ENCODE peak calls at places on chromosomes 1 and 21, in eight cellular contexts. H is GM12865; P is endothelial cell; G is fibroblast of villous mesenchyme; Y is right lobe of liver; S is ovary; M is fibroblast of lung; B is CD8-positive, alpha-beta T cell. Q is an unnamed sample.

GRCh38 chr1:9375912-9376311 is 83.2 kb downstream of the SPSB1 start:
- DNase-seq in H (no peak), P (no peak), G (peak; percentile 84), Y (no peak), S (peak; percentile 92), M (no peak), B (no peak), Q (no peak)

GRCh38 chr1:109183339-109183738 is 30.4 kb upstream of the SARS1 start:
- DNase-seq in H (no peak), P (no peak), G (no peak), Y (no peak), S (no peak), M (no peak), B (no peak), Q (no peak)

GRCh38 chr1:30740952-30741894 is 16.4 kb downstream of the LAPTM5 start:
- DNase-seq in H (no peak), P (no peak), G (no peak), Y (no peak), S (no peak), M (no peak), B (no peak), Q (no peak)

GRCh38 chr1:183723571-183723970 is 70.5 kb upstream of the APOBEC4 start:
- DNase-seq in H (no peak), P (no peak), G (peak; percentile 43), Y (no peak), S (no peak), M (peak; percentile 45), B (no peak), Q (no peak)

GRCh38 chr1:242569867-242570266 is 45.4 kb upstream of the PLD5 start:
- DNase-seq in H (no peak), P (no peak), G (no peak), Y (no peak), S (no peak), M (no peak), B (no peak), Q (no peak)

GRCh38 chr1:41758904-41759548 is 159.7 kb downstream of the HIVEP3 start:
- DNase-seq in H (no peak), P (no peak), G (peak; percentile 87), Y (no peak), S (no peak), M (peak; percentile 94), B (no peak), Q (no peak)

GRCh38 chr1:23797478-23798448 is 2.8 kb downstream of the GALE start:
- DNase-seq in H (no peak), P (no peak), G (no peak), Y (no peak), S (no peak), M (no peak), B (no peak), Q (no peak)

GRCh38 chr21:32611471-32611997 is 643 bp downstream of the CFAP298 start:
- DNase-seq in H (peak; percentile 48), P (peak; percentile 56), G (peak; percentile 38), Y (no peak), S (peak; percentile 51), M (no peak), B (peak; percentile 19), Q (peak; percentile 51)

GRCh38 chr1:165644064-165644735 is 13.2 kb downstream of the MGST3 start:
- DNase-seq in H (no peak), P (no peak), G (no peak), Y (no peak), S (no peak), M (no peak), B (no peak), Q (no peak)

GRCh38 chr1:12333036-12333785 is 103.4 kb downstream of the VPS13D start:
- DNase-seq in H (no peak), P (no peak), G (peak; percentile 43), Y (no peak), S (no peak), M (no peak), B (no peak), Q (no peak)

GRCh38 chr1:176696109-176696508 is 233.1 kb downstream of the PAPPA2 start:
- DNase-seq in H (peak; percentile 17), P (no peak), G (peak; percentile 10), Y (no peak), S (no peak), M (peak; percentile 47), B (no peak), Q (peak; percentile 42)

GRCh38 chr1:64309468-64309867 is 106.0 kb downstream of the UBE2U start:
- DNase-seq in H (no peak), P (no peak), G (no peak), Y (no peak), S (no peak), M (no peak), B (no peak), Q (no peak)

GRCh38 chr1:172446547-172446946 is 2.7 kb upstream of the PIGC start:
- DNase-seq in H (no peak), P (no peak), G (no peak), Y (no peak), S (no peak), M (no peak), B (no peak), Q (no peak)

GRCh38 chr1:172447641-172448040 is 3.8 kb upstream of the PIGC start:
- DNase-seq in H (no peak), P (no peak), G (no peak), Y (no peak), S (no peak), M (no peak), B (no peak), Q (no peak)

GRCh38 chr1:172442843-172443565 is 865 bp downstream of the PIGC start:
- DNase-seq in H (no peak), P (no peak), G (no peak), Y (no peak), S (no peak), M (no peak), B (no peak), Q (no peak)

GRCh38 chr1:172442404-172442803 is 1.5 kb downstream of the PIGC start:
- DNase-seq in H (no peak), P (no peak), G (no peak), Y (no peak), S (no peak), M (no peak), B (no peak), Q (no peak)

DNA sequence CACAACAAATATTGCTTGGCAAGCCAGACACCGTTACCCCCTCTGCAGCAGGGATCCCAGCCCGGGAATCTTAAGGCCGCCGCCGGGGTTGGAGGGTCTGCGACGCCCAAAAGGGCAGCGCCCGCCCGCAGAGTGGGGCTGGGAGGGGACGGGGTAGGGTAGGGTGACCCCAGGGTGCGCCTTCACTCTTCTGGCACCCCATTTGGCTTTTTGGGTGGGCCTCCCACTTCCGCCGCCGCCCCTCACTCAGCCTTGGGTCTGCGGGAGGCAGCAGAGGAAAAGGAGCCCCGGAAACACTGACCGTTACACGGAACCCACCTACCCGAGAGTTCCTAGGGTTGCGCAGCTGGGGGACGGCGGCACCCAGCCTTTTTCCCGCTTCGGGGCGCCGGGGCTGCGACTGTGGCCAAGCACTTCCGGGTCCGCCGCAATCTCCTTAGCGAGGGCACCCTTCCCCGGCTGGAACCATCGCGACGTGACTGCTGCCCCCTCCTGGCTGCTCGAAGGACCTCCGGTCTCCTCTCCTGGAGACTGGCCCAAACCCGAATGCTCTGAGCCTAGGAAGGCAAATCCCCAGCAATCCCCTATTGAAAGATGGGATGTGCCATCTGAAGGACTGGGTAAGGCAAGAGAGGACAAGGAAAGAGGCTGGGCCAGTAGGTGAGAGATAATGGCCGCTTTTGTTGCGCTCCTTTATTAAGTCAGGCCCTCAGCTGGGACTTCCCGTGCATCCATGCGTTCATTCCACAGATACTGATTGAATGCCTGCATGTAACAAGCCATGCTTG is at the start of gene PIGC:
- DNase-seq in H (peak; percentile 95), P (peak; percentile 87), G (peak; percentile 85), Y (peak; percentile 92), S (peak; percentile 92), M (peak; percentile 86), B (peak; percentile 93), Q (peak; percentile 90)
- TF ChIP-seq CTCF in H (peak; percentile 91), P (peak; percentile 79), G (peak; percentile 92), Y (peak; percentile 90), S (peak; percentile 78), M (peak; percentile 80), B (peak; percentile 77), Q (peak; percentile 75)

GRCh38 chr1:181855380-181855779 is 206.1 kb downstream of the ZNF648 start:
- DNase-seq in H (no peak), P (no peak), G (no peak), Y (no peak), S (no peak), M (no peak), B (no peak), Q (no peak)
- TF ChIP-seq CTCF in H (no peak), P (no peak), G (no peak), Y (no peak), S (no peak), M (no peak), B (no peak), Q (no peak)

GRCh38 chr1:33971913-33972312 is 108.0 kb downstream of the HMGB4 start:
- DNase-seq in H (no peak), P (no peak), G (no peak), Y (no peak), S (no peak), M (no peak), B (no peak), Q (no peak)
- TF ChIP-seq CTCF in H (no peak), P (no peak), G (no peak), Y (no peak), S (no peak), M (no peak), B (no peak), Q (no peak)

GRCh38 chr1:200240655-200241054 is 169.2 kb downstream of the ZNF281 start:
- DNase-seq in H (no peak), P (peak; percentile 30), G (peak; percentile 40), Y (no peak), S (no peak), M (no peak), B (no peak), Q (peak; percentile 18)

GRCh38 chr1:200245492-200245891 is 164.3 kb downstream of the ZNF281 start:
- DNase-seq in H (no peak), P (no peak), G (no peak), Y (no peak), S (no peak), M (peak; percentile 39), B (no peak), Q (no peak)

GRCh38 chr1:200238311-200238710 is 171.5 kb downstream of the ZNF281 start:
- DNase-seq in H (no peak), P (no peak), G (no peak), Y (no peak), S (no peak), M (no peak), B (no peak), Q (no peak)

GRCh38 chr1:200243042-200243437 is 166.8 kb downstream of the ZNF281 start:
- DNase-seq in H (no peak), P (no peak), G (peak; percentile 45), Y (no peak), S (no peak), M (peak; percentile 72), B (no peak), Q (no peak)

DNA sequence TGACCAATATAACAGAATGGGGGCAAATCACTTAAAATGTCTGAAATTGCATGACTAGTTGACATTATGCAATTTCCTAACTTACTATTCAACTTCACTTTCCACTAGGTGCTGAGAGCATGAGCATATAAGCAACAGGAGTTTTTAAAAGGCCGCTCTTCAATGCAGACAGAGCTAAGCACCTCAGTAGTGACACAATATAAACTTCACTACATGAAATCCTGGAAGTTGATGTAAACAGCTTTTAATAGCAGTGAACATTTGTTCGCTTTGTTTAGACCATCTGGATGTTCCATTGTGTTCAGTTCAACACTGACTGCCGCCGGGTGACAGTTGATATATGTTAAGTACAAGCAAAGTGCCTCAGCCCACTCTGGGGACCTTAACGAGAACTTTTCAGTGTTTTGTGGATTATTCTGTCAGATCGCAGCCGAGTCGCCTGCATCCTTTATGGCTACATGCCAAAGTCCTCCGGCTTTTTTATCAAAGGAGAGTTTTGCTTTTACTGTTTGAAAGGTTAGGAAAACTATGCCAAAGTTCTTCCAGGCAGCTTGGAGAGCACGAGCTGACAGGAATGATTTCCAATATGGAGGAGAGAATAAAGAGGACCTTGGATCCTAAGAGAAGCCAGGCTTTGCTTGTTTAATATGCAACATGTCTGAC is 167.3 kb downstream of the ZNF281 start:
- DNase-seq in H (no peak), P (no peak), G (peak; percentile 27), Y (no peak), S (no peak), M (peak; percentile 54), B (no peak), Q (peak; percentile 28)
- TF ChIP-seq CTCF in H (no peak), P (no peak), G (no peak), Y (no peak), S (no peak), M (no peak), B (no peak), Q (no peak)

Q was measured in nephron progenitor cell.